ENCODE peak calls at places on chromosomes 7 and 10, in six cellular contexts. J is neuronal stem cell, A is keratinocyte, K is SK-N-SH, H is PC-3, G is GM23248. Q is an unnamed sample.
A peak's percentile ranks its signal among the peaks of the same experiment; 100 is the strongest.

GRCh38 chr7:35544028-35544742 is 150.8 kb downstream of the HERPUD2 start:
- DNase-seq in G (no peak), A (no peak), H (no peak), J (no peak), K (no peak), Q (no peak)

GRCh38 chr7:55020481-55020871 is 1.7 kb downstream of the EGFR start:
- DNase-seq in J (no peak), H (peak; percentile 48), A (no peak), G (peak; percentile 80), K (no peak), Q (no peak)

GRCh38 chr7:111370002-111370401 is 192.3 kb downstream of the IMMP2L start:
- DNase-seq in G (no peak), H (peak; percentile 7), A (no peak), J (no peak), K (no peak), Q (peak; percentile 34)

GRCh38 chr10:114654829-114655575 is 3.1 kb downstream of the ABLIM1 start:
- DNase-seq in H (peak; percentile 35), G (no peak), A (no peak), J (no peak), K (no peak), Q (peak; percentile 94)

GRCh38 chr10:109624939-109625338 is 298.4 kb downstream of the XPNPEP1 start:
- DNase-seq in A (no peak), J (no peak), H (no peak), K (no peak), G (no peak), Q (no peak)

GRCh38 chr10:84179059-84179710 is 5.6 kb downstream of the GPR15LG start:
- DNase-seq in G (peak; percentile 92), J (no peak), H (no peak), A (peak; percentile 100), K (peak; percentile 74), Q (no peak)

GRCh38 chr10:118835682-118836326 is 81.0 kb upstream of the CACUL1 start:
- DNase-seq in A (peak; percentile 80), K (peak; percentile 51), H (peak; percentile 95), G (no peak), J (no peak), Q (no peak)

GRCh38 chr10:84340187-84340586 is 11.8 kb downstream of the CCSER2 start:
- DNase-seq in G (no peak), H (no peak), A (no peak), K (no peak), J (no peak), Q (no peak)

GRCh38 chr7:85749715-85750453 is 563.0 kb upstream of the SEMA3D start:
- DNase-seq in H (no peak), K (no peak), J (no peak), A (no peak), G (no peak), Q (peak; percentile 79)

GRCh38 chr7:132635127-132635526 is 58.9 kb upstream of the PLXNA4 start:
- DNase-seq in K (no peak), J (no peak), H (no peak), G (no peak), A (no peak), Q (no peak)

GRCh38 chr10:124124123-124124768 is 30.8 kb upstream of the CHST15 start:
- DNase-seq in G (no peak), H (no peak), A (no peak), J (no peak), K (no peak), Q (no peak)

GRCh38 chr10:79322616-79323566 is 24.4 kb upstream of the PPIF start:
- DNase-seq in K (no peak), H (peak; percentile 100), G (peak; percentile 90), J (no peak), A (no peak), Q (no peak)

GRCh38 chr10:74822101-74822500 is 4.3 kb upstream of the KAT6B start:
- DNase-seq in J (no peak), K (no peak), G (peak; percentile 27), A (no peak), H (peak; percentile 98), Q (no peak)

GRCh38 chr10:7035111-7035761 is 375.6 kb downstream of the SFMBT2 start:
- DNase-seq in G (no peak), K (no peak), J (no peak), A (no peak), H (no peak), Q (no peak)

GRCh38 chr7:22860784-22861482 is 38.3 kb upstream of the TOMM7 start:
- DNase-seq in K (peak; percentile 42), H (peak; percentile 36), J (no peak), A (no peak), G (no peak), Q (peak; percentile 63)

GRCh38 chr10:114541081-114541833 is 116.8 kb downstream of the ABLIM1 start:
- DNase-seq in J (no peak), G (peak; percentile 85), K (no peak), H (peak; percentile 62), A (no peak), Q (peak; percentile 65)

GRCh38 chr7:155230169-155230593 is 67.5 kb upstream of the INSIG1 start:
- DNase-seq in A (peak; percentile 95), H (peak; percentile 98), K (no peak), G (peak; percentile 99), J (peak; percentile 27), Q (peak; percentile 82)

GRCh38 chr7:24905996-24906770 is 73.8 kb downstream of the OSBPL3 start:
- DNase-seq in H (peak; percentile 56), J (no peak), K (no peak), G (peak; percentile 46), A (no peak), Q (peak; percentile 42)

GRCh38 chr10:69337312-69338132 is 59.2 kb downstream of the HK1 start:
- DNase-seq in H (no peak), J (no peak), G (peak; percentile 88), A (no peak), K (peak; percentile 41), Q (peak; percentile 69)

GRCh38 chr10:43026039-43026973 is 50.6 kb upstream of the RET start:
- DNase-seq in G (no peak), K (peak; percentile 26), H (peak; percentile 86), J (no peak), A (peak; percentile 99), Q (peak; percentile 71)

GRCh38 chr10:51965451-51965850 is 266.1 kb upstream of the CSTF2T start:
- DNase-seq in K (no peak), A (no peak), G (no peak), H (no peak), J (no peak), Q (no peak)

GRCh38 chr7:2247141-2247985 is 5.3 kb downstream of the NUDT1 start:
- DNase-seq in J (no peak), G (peak; percentile 62), H (peak; percentile 38), A (no peak), K (peak; percentile 95), Q (peak; percentile 60)

GRCh38 chr10:102776779-102777417 is 33.1 kb downstream of the WBP1L start:
- DNase-seq in K (peak; percentile 47), H (no peak), G (peak; percentile 96), A (peak; percentile 87), J (peak; percentile 56), Q (peak; percentile 98)

GRCh38 chr7:68700414-68700813 is 897.9 kb upstream of the AUTS2 start:
- DNase-seq in G (no peak), H (no peak), K (no peak), J (no peak), A (no peak), Q (no peak)

GRCh38 chr7:102869195-102869594 is 43.6 kb upstream of the LRRC17 start:
- DNase-seq in G (no peak), J (no peak), H (no peak), A (no peak), K (no peak), Q (no peak)

GRCh38 chr7:102873470-102874165 is 39.2 kb upstream of the LRRC17 start:
- DNase-seq in J (no peak), H (no peak), G (no peak), A (no peak), K (no peak), Q (no peak)

GRCh38 chr7:102874166-102874829 is 38.5 kb upstream of the LRRC17 start:
- DNase-seq in K (no peak), A (peak; percentile 48), G (peak; percentile 83), J (no peak), H (peak; percentile 89), Q (no peak)

GRCh38 chr7:102874966-102875365 is 37.8 kb upstream of the LRRC17 start:
- DNase-seq in G (peak; percentile 25), H (peak; percentile 35), K (no peak), A (no peak), J (no peak), Q (no peak)

GRCh38 chr7:102872460-102872859 is 40.3 kb upstream of the LRRC17 start:
- DNase-seq in G (peak; percentile 98), H (peak; percentile 80), K (no peak), J (no peak), A (peak; percentile 9), Q (no peak)
- H3K4me1 ChIP-seq in G (peaks cover 48% of the 10 kb centered on the region), H (peaks cover 52% of the 10 kb centered on the region), K (peaks cover 45% of the 10 kb centered on the region), J (no peaks in the 10 kb centered on the region), A (peaks cover 49% of the 10 kb centered on the region), Q (no peaks in the 10 kb centered on the region)

DNA sequence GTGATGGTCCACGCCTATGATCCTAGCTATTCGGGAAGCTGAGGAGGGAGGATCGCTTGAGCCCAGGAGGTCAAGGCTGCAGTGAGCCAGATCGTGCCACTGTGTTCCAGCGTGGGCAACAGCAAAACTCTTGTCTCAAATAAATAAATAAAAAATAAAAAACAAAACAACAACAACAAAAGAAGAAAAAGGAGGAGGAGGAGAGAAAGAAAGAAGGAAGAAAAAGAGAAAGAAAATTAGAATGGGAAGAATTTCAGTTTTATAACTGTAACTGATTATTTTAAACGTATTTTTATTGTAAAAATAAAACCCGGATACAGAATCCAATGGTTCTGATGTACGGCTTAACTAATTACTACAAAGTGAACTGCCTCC is 37.2 kb upstream of the PSAP start:
- DNase-seq in G (peak; percentile 17), H (no peak), A (no peak), K (no peak), J (no peak), Q (no peak)
- H3K9ac ChIP-seq in G (peak overlapping the region; percentile 91), H (no peak overlapping the region), A (peak overlapping the region; percentile 97), K (peak overlapping the region; percentile 56), J (no peak overlapping the region), Q (no peak overlapping the region)

DNA sequence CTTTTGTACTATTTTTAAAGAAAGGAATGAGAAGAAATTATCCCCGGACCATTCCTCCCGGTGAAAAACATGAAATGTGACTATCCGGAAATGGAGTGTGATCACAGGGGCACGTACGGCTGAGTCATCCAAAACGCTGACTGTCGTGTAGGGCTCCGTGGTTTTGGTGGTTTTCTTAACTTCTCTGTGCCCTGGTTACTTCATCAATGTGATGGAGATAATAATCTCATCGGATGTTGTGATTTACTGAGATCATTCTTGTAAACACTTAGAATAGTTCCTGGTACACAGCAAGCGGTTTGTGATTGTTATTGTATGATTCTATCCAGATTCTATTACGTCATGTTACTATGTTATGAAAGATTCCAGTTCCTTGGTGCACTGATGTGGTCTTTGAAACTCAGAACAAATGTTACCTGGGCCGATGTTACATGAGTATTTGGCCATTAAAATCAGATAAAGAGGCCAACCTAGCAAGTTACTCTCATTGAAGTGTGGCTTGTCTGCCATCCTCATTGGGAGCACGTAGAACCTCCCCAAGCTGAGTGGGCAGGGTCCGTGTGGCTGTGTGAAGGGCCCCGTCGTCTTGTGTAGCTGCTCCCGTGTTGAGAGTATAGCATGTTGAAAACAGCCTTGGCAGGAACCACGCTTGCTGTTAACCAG is 99.5 kb downstream of the CAMK1D start:
- DNase-seq in K (no peak), J (no peak), A (no peak), G (peak; percentile 87), H (peak; percentile 78), Q (no peak)
- H3K4me3 ChIP-seq in K (no peak overlapping the region), J (no peak overlapping the region), A (no peak overlapping the region), G (peak overlapping the region; percentile 39), H (peak overlapping the region; percentile 42), Q (no peak overlapping the region)

DNA sequence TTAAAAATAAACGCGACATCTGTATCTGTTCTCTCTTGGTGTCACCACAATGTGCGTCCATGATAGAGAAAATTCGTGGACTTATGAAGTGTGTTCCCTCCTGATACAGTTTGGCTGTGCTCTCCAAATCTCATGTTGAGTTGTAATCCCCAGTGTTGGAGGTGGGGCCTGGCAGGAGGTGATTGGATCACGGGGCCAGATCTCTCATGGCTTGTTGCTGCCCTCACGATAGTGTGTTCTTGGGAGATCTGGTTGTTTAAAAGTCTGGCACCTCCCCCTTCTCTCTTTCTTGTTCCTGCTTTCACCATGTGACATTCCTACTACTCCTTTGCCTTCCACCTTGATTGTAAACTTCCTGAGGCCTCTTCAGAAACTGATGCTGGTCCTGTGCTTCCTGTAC is 229.4 kb upstream of the MYO3A start:
- DNase-seq in K (no peak), A (no peak), G (no peak), H (no peak), J (no peak), Q (peak; percentile 82)
- H3K4me1 ChIP-seq in K (no peaks in the 10 kb centered on the region), A (no peaks in the 10 kb centered on the region), G (no peaks in the 10 kb centered on the region), H (no peaks in the 10 kb centered on the region), J (peaks cover 4% of the 10 kb centered on the region), Q (peaks cover 3% of the 10 kb centered on the region)